ENCODE peak calls at places on chromosomes 1 and 21, in seven cellular contexts. O is astrocyte of the cerebellum, U is activated T-cell treated with anti-CD3 and anti-CD28 coated beads for 48 hours, C is GM04504, A is lung microvascular endothelial cell, L is kidney glomerular epithelial cell, Y is T-cell. J is an unnamed sample.

GRCh38 chr1:226674892-226675719 is 64.0 kb downstream of the ITPKB start:
- DNase-seq in L (no peak), U (no peak), Y (peak; percentile 90), A (peak; percentile 27), C (no peak), O (no peak), J (peak; percentile 57)

GRCh38 chr1:182459949-182460348 is 10.0 kb downstream of the RGSL1 start:
- DNase-seq in A (no peak), U (no peak), Y (no peak), O (no peak), L (no peak), C (no peak), J (no peak)

GRCh38 chr1:228088586-228089498 is 6.3 kb downstream of the ARF1 start:
- DNase-seq in L (no peak), Y (no peak), U (no peak), O (no peak), A (no peak), C (no peak), J (no peak)

GRCh38 chr1:2962061-2962460 is 59.2 kb upstream of the ACTRT2 start:
- DNase-seq in Y (no peak), A (no peak), C (no peak), U (no peak), L (no peak), O (no peak), J (no peak)

GRCh38 chr1:21278208-21278861 is 11.9 kb downstream of the ECE1 start:
- DNase-seq in C (no peak), U (no peak), O (no peak), A (peak; percentile 76), L (no peak), Y (no peak), J (peak; percentile 81)

GRCh38 chr1:206772228-206773002 is at the start of gene IL10:
- DNase-seq in O (no peak), L (no peak), C (no peak), U (no peak), Y (no peak), A (no peak), J (peak; percentile 26)

GRCh38 chr1:44735992-44736391 is 3.6 kb upstream of the KIF2C start:
- DNase-seq in A (no peak), U (no peak), O (no peak), C (no peak), L (no peak), Y (no peak), J (no peak)

GRCh38 chr1:177983824-177984528 is 14.1 kb upstream of the SEC16B start:
- DNase-seq in O (peak; percentile 88), Y (no peak), C (peak; percentile 88), A (peak; percentile 11), L (peak; percentile 87), U (no peak), J (peak; percentile 60)

GRCh38 chr1:116067564-116067887 is 43.7 kb upstream of the MAB21L3 start:
- DNase-seq in L (no peak), C (peak; percentile 87), Y (no peak), U (no peak), A (no peak), O (peak; percentile 46), J (no peak)

GRCh38 chr21:32412162-32412997 is at the start of gene EVA1C:
- DNase-seq in Y (peak; percentile 74), O (no peak), L (no peak), A (peak; percentile 76), C (no peak), U (peak; percentile 68), J (peak; percentile 60)

GRCh38 chr1:30718636-30719405 is 4.6 kb downstream of the MATN1 start:
- DNase-seq in U (peak; percentile 76), L (peak; percentile 93), Y (peak; percentile 80), C (peak; percentile 94), O (peak; percentile 93), A (peak; percentile 98), J (peak; percentile 79)

GRCh38 chr1:15954316-15954715 is 21.6 kb downstream of the ZBTB17 start:
- DNase-seq in O (no peak), Y (no peak), A (no peak), C (no peak), U (no peak), L (no peak), J (no peak)

GRCh38 chr21:34204481-34205439 is 131.4 kb downstream of the MRPS6 start:
- DNase-seq in L (no peak), O (peak; percentile 28), Y (no peak), C (no peak), U (no peak), A (no peak), J (no peak)

GRCh38 chr1:117061986-117062415 is 1.9 kb downstream of the TTF2 start:
- DNase-seq in U (no peak), L (peak; percentile 54), C (peak; percentile 20), A (no peak), O (peak; percentile 85), Y (no peak), J (no peak)

GRCh38 chr1:150150511-150151021 is 850 bp downstream of the PLEKHO1 start:
- DNase-seq in A (peak; percentile 31), L (no peak), Y (no peak), O (no peak), C (no peak), U (no peak), J (peak; percentile 43)

GRCh38 chr1:9150582-9151290 is 21.8 kb upstream of the GPR157 start:
- DNase-seq in O (no peak), Y (no peak), C (no peak), U (no peak), L (no peak), A (no peak), J (peak; percentile 57)

GRCh38 chr1:50424045-50424939 is 1.0 kb upstream of the DMRTA2 start:
- DNase-seq in U (no peak), A (peak; percentile 34), L (no peak), C (no peak), O (no peak), Y (no peak), J (no peak)

GRCh38 chr1:26607191-26607590 is 77.6 kb downstream of the RPS6KA1 start:
- DNase-seq in A (no peak), C (no peak), O (no peak), U (no peak), Y (no peak), L (no peak), J (no peak)

GRCh38 chr1:93021539-93022134 is 57.4 kb upstream of the MTF2 start:
- DNase-seq in A (peak; percentile 65), C (no peak), L (peak; percentile 45), U (no peak), O (peak; percentile 31), Y (no peak), J (no peak)

GRCh38 chr1:19863804-19864203 is 18.4 kb upstream of the OTUD3 start:
- DNase-seq in C (no peak), U (no peak), L (no peak), O (no peak), Y (no peak), A (no peak), J (no peak)

GRCh38 chr1:38129473-38129872 is 82.9 kb upstream of the POU3F1 start:
- DNase-seq in O (no peak), U (no peak), A (no peak), C (no peak), L (no peak), Y (no peak), J (no peak)

GRCh38 chr1:52518962-52519361 is 33.9 kb downstream of the TUT4 start:
- DNase-seq in Y (no peak), A (no peak), O (no peak), U (no peak), C (no peak), L (no peak), J (no peak)

GRCh38 chr1:41032147-41032546 is 10.6 kb upstream of the SLFNL1 start:
- DNase-seq in U (no peak), Y (no peak), O (no peak), C (no peak), A (no peak), L (no peak), J (no peak)

GRCh38 chr1:232813757-232814156 is 8.5 kb downstream of the MAP10 start:
- DNase-seq in C (no peak), O (no peak), Y (no peak), L (no peak), U (no peak), A (no peak), J (no peak)

GRCh38 chr1:117527566-117528102 is 78.2 kb upstream of the TENT5C start:
- DNase-seq in O (peak; percentile 16), U (no peak), A (no peak), L (no peak), Y (no peak), C (no peak), J (no peak)

GRCh38 chr1:40519517-40519916 is 10.9 kb downstream of the EXO5 start:
- DNase-seq in Y (no peak), A (no peak), C (no peak), U (no peak), L (no peak), O (no peak), J (no peak)

GRCh38 chr21:41210405-41211040 is 42.6 kb downstream of the BACE2 start:
- DNase-seq in Y (no peak), A (no peak), C (no peak), U (no peak), L (peak; percentile 54), O (no peak), J (no peak)

GRCh38 chr1:34013958-34014737 is 150.3 kb downstream of the HMGB4 start:
- DNase-seq in A (no peak), L (no peak), O (no peak), Y (no peak), U (peak; percentile 4), C (no peak), J (peak; percentile 58)

GRCh38 chr21:34229361-34229760 is 134.4 kb upstream of the KCNE2 start:
- DNase-seq in O (no peak), A (peak; percentile 51), U (no peak), C (no peak), L (no peak), Y (no peak), J (no peak)

GRCh38 chr21:27126140-27126539 is 159.3 kb upstream of the ADAMTS5 start:
- DNase-seq in Y (no peak), C (no peak), U (no peak), A (no peak), L (no peak), O (no peak), J (no peak)

GRCh38 chr1:55554611-55555010 is 339.4 kb upstream of the USP24 start:
- DNase-seq in U (no peak), Y (no peak), L (no peak), C (no peak), A (no peak), O (no peak), J (no peak)

GRCh38 chr1:176696689-176697088 is 233.7 kb downstream of the PAPPA2 start:
- DNase-seq in O (no peak), C (no peak), A (no peak), Y (no peak), U (no peak), L (no peak), J (no peak)

GRCh38 chr21:28624626-28625025 is 368.1 kb downstream of the LTN1 start:
- DNase-seq in U (no peak), A (no peak), L (no peak), C (no peak), Y (no peak), O (no peak), J (no peak)

J was measured in testis.